ENCODE peak calls at places on chromosomes 5 and 9, in five cellular contexts. W, M, O, T and P are unnamed samples.

GRCh38 chr9:109507421-109507838 is 9.3 kb upstream of the PTPN3 start:
- DNase-seq in W (no peak), M (peak; percentile 83), O (no peak), T (no peak), P (no peak)

GRCh38 chr5:66306105-66306843 is 162.2 kb downstream of the SREK1 start:
- DNase-seq in W (peak; percentile 10), M (peak; percentile 82), O (peak; percentile 43), T (peak; percentile 61), P (peak; percentile 3)

GRCh38 chr5:125450803-125451202 is 704.4 kb upstream of the ZNF608 start:
- DNase-seq in W (no peak), M (no peak), O (no peak), T (no peak), P (no peak)

GRCh38 chr5:51573835-51574234 is 190.6 kb downstream of the ISL1 start:
- DNase-seq in W (no peak), M (no peak), O (no peak), T (no peak), P (no peak)

GRCh38 chr9:120892748-120893584 is 16.0 kb upstream of the PHF19 start:
- DNase-seq in W (no peak), M (no peak), O (no peak), T (no peak), P (no peak)

GRCh38 chr5:10860196-10860543 is 99.1 kb upstream of the DAP start:
- DNase-seq in W (no peak), M (no peak), O (no peak), T (no peak), P (no peak)

GRCh38 chr5:71475788-71476384 is 20.4 kb downstream of the BDP1 start:
- DNase-seq in W (no peak), M (peak; percentile 44), O (no peak), T (no peak), P (no peak)

GRCh38 chr5:116944171-116944570 is 369.5 kb upstream of the SEMA6A start:
- DNase-seq in W (no peak), M (no peak), O (peak; percentile 42), T (no peak), P (no peak)

GRCh38 chr5:172854451-172854871 is 20.4 kb downstream of the ERGIC1 start:
- DNase-seq in W (no peak), M (no peak), O (no peak), T (no peak), P (no peak)

GRCh38 chr5:56018860-56019259 is 24.1 kb upstream of the IL6ST start:
- DNase-seq in W (no peak), M (no peak), O (no peak), T (no peak), P (no peak)